ENCODE peak calls at places on chromosomes 13 and 19, in seven cellular contexts. F, G, W, H, U, B and P are unnamed samples.

GRCh38 chr13:99722931-99723330 is 221.7 kb downstream of the TM9SF2 start:
- DNase-seq in H (no peak), F (no peak), U (no peak), G (no peak), W (no peak), B (no peak), P (no peak)

GRCh38 chr19:14519860-14520407 is 1.7 kb upstream of the DNAJB1 start:
- DNase-seq in G (no peak), U (peak), F (no peak), H (no peak), B (no peak), W (peak), P (no peak)

GRCh38 chr19:8206147-8207087 is 2.8 kb upstream of the CERS4 start:
- DNase-seq in W (no peak), G (no peak), U (no peak), F (no peak), H (no peak), B (no peak), P (no peak)

GRCh38 chr13:26621731-26622401 is 64.4 kb downstream of the WASF3 start:
- DNase-seq in U (no peak), H (no peak), F (no peak), W (no peak), G (no peak), B (no peak), P (no peak)

GRCh38 chr19:52946322-52947310 is 16.1 kb downstream of the ZNF816 start:
- DNase-seq in G (no peak), W (no peak), F (no peak), H (no peak), B (no peak), U (no peak), P (no peak)

GRCh38 chr13:90055121-90055520 is 1292.4 kb upstream of the MIR17HG start:
- DNase-seq in U (no peak), G (no peak), H (no peak), W (peak), F (no peak), B (no peak), P (no peak)

GRCh38 chr19:35142531-35143230 is 374 bp upstream of the FXYD7 start:
- DNase-seq in G (no peak), W (peak), B (no peak), H (peak), U (no peak), F (no peak), P (no peak)

GRCh38 chr13:48660356-48661076 is 6.8 kb downstream of the CYSLTR2 start:
- DNase-seq in B (peak), G (no peak), F (no peak), U (no peak), H (no peak), W (no peak), P (no peak)

GRCh38 chr13:46314587-46314986 is 72.5 kb downstream of the RUBCNL start:
- DNase-seq in B (no peak), U (no peak), H (no peak), G (no peak), W (no peak), F (no peak), P (no peak)

GRCh38 chr13:113298001-113298945 is 1.2 kb downstream of the LAMP1 start:
- DNase-seq in W (no peak), B (no peak), H (no peak), U (no peak), G (no peak), F (no peak), P (no peak)

GRCh38 chr19:45096700-45097099 is 3.7 kb downstream of the PPP1R37 start:
- DNase-seq in H (no peak), B (no peak), F (no peak), W (no peak), U (no peak), G (no peak), P (no peak)

GRCh38 chr19:42529248-42529764 is 1.0 kb upstream of the CEACAM1 start:
- DNase-seq in F (no peak), H (peak), G (no peak), U (no peak), B (no peak), W (peak), P (peak)

GRCh38 chr13:48318714-48319457 is 15.3 kb downstream of the RB1 start:
- DNase-seq in G (no peak), H (no peak), B (no peak), U (no peak), W (no peak), F (no peak), P (no peak)